ENCODE peak calls at places on chromosomes 16 and 17, in five cellular contexts. M is posterior vena cava, E is NCI-H460, Z is islet precursor cell, G is natural killer cell. Q is an unnamed sample.

GRCh38 chr17:64572682-64573154 is 65.9 kb downstream of the CEP95 start:
- DNase-seq in M (no peak), E (peak; percentile 4), Z (no peak), G (no peak), Q (no peak)

GRCh38 chr16:67864594-67864993 is 8.3 kb upstream of the EDC4 start:
- DNase-seq in M (no peak), E (no peak), Z (no peak), G (no peak), Q (no peak)

GRCh38 chr17:82415786-82416185 is 2.4 kb upstream of the HEXD start:
- DNase-seq in M (no peak), E (no peak), Z (no peak), G (no peak), Q (no peak)

GRCh38 chr17:63911657-63912100 is 621 bp upstream of the CSHL1 start:
- DNase-seq in M (peak; percentile 76), E (peak; percentile 32), Z (peak; percentile 77), G (peak; percentile 60), Q (no peak)

GRCh38 chr17:2362881-2363280 is 25.6 kb downstream of the SGSM2 start:
- DNase-seq in M (peak; percentile 74), E (no peak), Z (no peak), G (no peak), Q (no peak)

GRCh38 chr17:59106463-59107305 is at the start of gene TRIM37:
- DNase-seq in M (peak; percentile 100), E (peak; percentile 99), Z (peak; percentile 100), G (peak; percentile 97), Q (peak; percentile 100)

GRCh38 chr17:55343114-55343513 is 78.4 kb downstream of the HLF start:
- DNase-seq in M (no peak), E (no peak), Z (no peak), G (no peak), Q (no peak)

GRCh38 chr17:7843536-7844291 is 9.7 kb downstream of the KDM6B start:
- DNase-seq in M (peak; percentile 95), E (no peak), Z (peak; percentile 96), G (peak; percentile 94), Q (peak; percentile 96)

GRCh38 chr17:82561429-82562035 is 42.0 kb downstream of the FOXK2 start:
- DNase-seq in M (no peak), E (no peak), Z (no peak), G (no peak), Q (no peak)

GRCh38 chr16:2370725-2371124 is 30.2 kb upstream of the ABCA3 start:
- DNase-seq in M (no peak), E (no peak), Z (peak; percentile 80), G (no peak), Q (no peak)

GRCh38 chr16:65700599-65700998 is 578.7 kb upstream of the CDH11 start:
- DNase-seq in M (no peak), E (no peak), Z (peak; percentile 59), G (no peak), Q (no peak)

GRCh38 chr16:12455287-12455798 is 348.3 kb downstream of the CPPED1 start:
- DNase-seq in M (peak; percentile 87), E (peak; percentile 15), Z (peak; percentile 91), G (peak; percentile 45), Q (peak; percentile 87)

GRCh38 chr17:74780443-74781238 is 4.5 kb upstream of the NAT9 start:
- DNase-seq in M (no peak), E (peak; percentile 52), Z (peak; percentile 83), G (peak; percentile 35), Q (no peak)

GRCh38 chr16:88308441-88309173 is 74.2 kb upstream of the ZNF469 start:
- DNase-seq in M (no peak), E (no peak), Z (no peak), G (no peak), Q (no peak)

GRCh38 chr17:10135539-10136257 is 62.7 kb downstream of the GAS7 start:
- DNase-seq in M (no peak), E (no peak), Z (no peak), G (no peak), Q (no peak)

GRCh38 chr16:83420206-83420760 is 387.5 kb upstream of the HSBP1 start:
- DNase-seq in M (no peak), E (peak; percentile 9), Z (no peak), G (no peak), Q (no peak)

GRCh38 chr16:1357906-1358566 is 6.3 kb downstream of the GNPTG start:
- DNase-seq in M (no peak), E (peak; percentile 35), Z (no peak), G (no peak), Q (no peak)

GRCh38 chr16:87160218-87160617 is 157.0 kb downstream of the C16orf95 start:
- DNase-seq in M (peak; percentile 78), E (no peak), Z (peak; percentile 87), G (no peak), Q (peak; percentile 30)

Q was measured in mesenteric fat pad.